ENCODE peak calls at places on chromosomes 11 and 22, in nine cellular contexts. Q, X, E, J, P, A, K, W and Y are unnamed samples.

GRCh38 chr11:111601636-111601978 is 642 bp upstream of the SIK2 start:
- DNase-seq in A (no peak), J (no peak), K (no peak), W (no peak), X (no peak), Q (no peak), P (no peak), E (no peak), Y (no peak)

GRCh38 chr22:19354201-19354600 is 62.7 kb upstream of the CLTCL1 start:
- DNase-seq in X (no peak), E (no peak), P (no peak), Q (no peak), J (no peak), W (no peak), A (no peak), K (no peak), Y (no peak)

GRCh38 chr11:46119352-46120216 is 1.7 kb downstream of the PHF21A start:
- DNase-seq in X (peak; percentile 74), J (peak; percentile 68), W (no peak), A (no peak), K (peak; percentile 74), Q (peak; percentile 29), P (peak; percentile 71), E (peak; percentile 22), Y (peak; percentile 67)

GRCh38 chr11:61138940-61139339 is 22.3 kb downstream of the VPS37C start:
- DNase-seq in K (peak; percentile 76), X (peak; percentile 36), J (no peak), W (no peak), E (no peak), Q (no peak), P (no peak), A (no peak), Y (peak; percentile 33)

GRCh38 chr22:28988455-28988854 is 73.2 kb downstream of the C22orf31 start:
- DNase-seq in E (no peak), A (no peak), P (no peak), K (no peak), W (no peak), X (no peak), Q (no peak), J (no peak), Y (no peak)

GRCh38 chr11:102830328-102830727 is 13.1 kb downstream of the MMP3 start:
- DNase-seq in X (no peak), E (no peak), A (no peak), P (no peak), J (no peak), Q (no peak), W (no peak), K (peak; percentile 29), Y (no peak)

GRCh38 chr11:75323609-75324008 is 27.9 kb downstream of the ARRB1 start:
- DNase-seq in X (no peak), Q (no peak), W (no peak), A (no peak), J (no peak), E (no peak), K (no peak), P (no peak), Y (no peak)

GRCh38 chr22:42321908-42322561 is 51.6 kb upstream of the TCF20 start:
- DNase-seq in J (no peak), A (no peak), W (no peak), E (no peak), Q (no peak), P (peak; percentile 76), X (peak; percentile 86), K (no peak), Y (no peak)

GRCh38 chr11:76131585-76131984 is 74.7 kb downstream of the WNT11 start:
- DNase-seq in A (no peak), J (no peak), K (no peak), Q (no peak), E (no peak), X (peak; percentile 59), P (no peak), W (no peak), Y (peak; percentile 41)

GRCh38 chr22:40413873-40414272 is 43.5 kb downstream of the SGSM3 start:
- DNase-seq in E (no peak), P (no peak), J (no peak), K (no peak), A (no peak), W (no peak), Q (no peak), X (no peak), Y (no peak)

GRCh38 chr22:44272330-44272729 is 40.4 kb downstream of the SHISAL1 start:
- DNase-seq in Q (no peak), J (peak; percentile 3), K (no peak), E (no peak), W (no peak), A (no peak), P (no peak), X (no peak), Y (no peak)

GRCh38 chr11:116427903-116428637 is 344.7 kb downstream of the BUD13 start:
- DNase-seq in J (no peak), P (peak; percentile 32), Q (peak; percentile 39), W (no peak), E (peak; percentile 15), X (peak; percentile 64), A (no peak), K (no peak), Y (no peak)

GRCh38 chr11:133819916-133820315 is 25.4 kb downstream of the SPATA19 start:
- DNase-seq in A (no peak), W (no peak), Q (no peak), E (no peak), J (no peak), K (no peak), X (no peak), P (no peak), Y (no peak)

GRCh38 chr11:35288817-35289541 is 130.4 kb downstream of the SLC1A2 start:
- DNase-seq in A (no peak), W (no peak), P (no peak), X (no peak), K (peak; percentile 80), E (peak; percentile 45), Q (no peak), J (no peak), Y (no peak)

GRCh38 chr11:70220136-70220535 is 17.0 kb downstream of the FADD start:
- DNase-seq in J (no peak), X (no peak), E (no peak), W (no peak), A (no peak), Q (no peak), P (no peak), K (no peak), Y (no peak)

GRCh38 chr11:65829459-65829858 is 4.3 kb upstream of the SNX32 start:
- DNase-seq in A (no peak), X (no peak), W (no peak), J (no peak), E (no peak), P (no peak), K (no peak), Q (no peak), Y (no peak)

GRCh38 chr11:65833297-65834030 is at the start of gene SNX32:
- DNase-seq in J (peak; percentile 97), Q (peak; percentile 93), E (peak; percentile 82), K (peak; percentile 90), W (no peak), P (peak; percentile 97), A (no peak), X (peak; percentile 96), Y (peak; percentile 97)

GRCh38 chr11:65822760-65823528 is 10.8 kb upstream of the SNX32 start:
- DNase-seq in Q (no peak), A (no peak), J (no peak), K (no peak), W (no peak), X (no peak), E (no peak), P (no peak), Y (no peak)

GRCh38 chr11:65826972-65827773 is 6.6 kb upstream of the SNX32 start:
- DNase-seq in Q (no peak), J (no peak), A (no peak), E (no peak), X (no peak), P (no peak), K (no peak), W (no peak), Y (no peak)

DNA sequence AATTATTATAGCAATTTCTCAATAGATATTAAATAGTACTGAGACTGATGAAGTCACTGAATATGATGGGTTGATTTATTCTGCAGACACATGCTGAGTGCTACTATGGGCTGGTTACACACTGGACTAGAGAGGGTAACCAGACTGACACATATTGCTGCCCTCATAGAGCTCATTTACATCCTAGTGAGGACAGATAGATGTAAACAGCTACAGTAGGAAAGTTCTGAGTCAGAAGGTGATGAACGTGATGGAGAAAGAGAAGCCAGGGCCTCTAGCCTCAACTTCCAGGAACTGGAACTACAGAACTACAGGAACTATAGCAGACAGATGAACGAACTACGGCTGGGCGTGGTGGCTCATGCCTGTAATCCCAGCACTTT is 6.0 kb upstream of the SNX32 start:
- DNase-seq in W (no peak), X (no peak), P (no peak), A (no peak), K (peak; percentile 44), E (no peak), J (no peak), Q (no peak), Y (no peak)
- TF ChIP-seq CTCF in W (no peak), X (no peak), P (no peak), A (no peak), K (no peak), E (no peak), J (no peak), Q (no peak), Y (no peak)

GRCh38 chr11:78575478-78575877 is 814 bp upstream of the NARS2 start:
- DNase-seq in K (no peak), X (no peak), J (no peak), W (no peak), A (no peak), E (no peak), P (no peak), Q (no peak), Y (no peak)
- H3K27ac ChIP-seq in K (no peak overlapping the region), X (peak overlapping the region; percentile 86), J (peak overlapping the region; percentile 76), W (peak overlapping the region; percentile 90), A (no peak overlapping the region), E (no peak overlapping the region), P (no peak overlapping the region), Q (peak overlapping the region; percentile 92), Y (no peak overlapping the region)

GRCh38 chr11:10076458-10077141 is 217.4 kb downstream of the SBF2 start:
- DNase-seq in W (no peak), A (peak; percentile 19), X (peak; percentile 52), Q (no peak), P (peak; percentile 61), E (peak; percentile 59), J (no peak), K (peak; percentile 63), Y (peak; percentile 70)
- H3K4me3 ChIP-seq in W (no peak overlapping the region), A (no peak overlapping the region), X (no peak overlapping the region), Q (no peak overlapping the region), P (no peak overlapping the region), E (no peak overlapping the region), J (no peak overlapping the region), K (no peak overlapping the region), Y (no peak overlapping the region)

DNA sequence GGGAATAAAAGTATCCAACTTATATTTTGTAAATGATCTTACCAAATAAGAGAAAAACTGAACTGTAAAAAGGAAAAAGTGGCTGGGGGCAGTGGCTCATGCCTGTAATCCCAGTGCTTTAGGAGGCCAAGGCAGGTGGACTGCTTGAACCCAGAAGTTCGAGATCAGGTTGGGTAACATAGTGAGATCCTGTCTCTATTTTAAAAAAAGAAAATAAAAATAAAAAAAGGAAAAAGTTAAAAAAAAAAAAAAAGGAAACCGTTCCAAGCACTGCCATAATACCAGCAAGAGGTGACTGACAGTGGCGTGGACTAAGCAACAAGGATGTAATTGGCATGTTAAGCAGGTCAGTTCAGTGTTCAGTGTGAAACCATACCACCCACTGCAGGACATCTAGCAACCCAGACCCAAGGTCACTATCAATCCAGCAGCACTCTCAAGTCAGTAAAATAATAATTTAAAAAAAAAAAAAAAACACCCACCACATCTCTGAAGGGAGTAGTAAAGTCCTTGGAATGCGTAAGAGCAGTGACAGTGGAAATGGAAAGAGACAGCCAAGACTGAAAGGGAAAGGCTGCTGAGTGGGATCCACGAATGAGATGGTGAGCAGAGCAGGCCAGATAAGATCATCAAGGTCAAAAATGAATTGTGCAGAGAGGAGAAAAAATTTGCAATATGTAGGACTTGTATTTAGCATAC is 43.6 kb downstream of the MAPK1 start:
- DNase-seq in Q (no peak), P (no peak), K (peak; percentile 63), E (no peak), A (no peak), J (no peak), X (no peak), W (no peak), Y (no peak)
- TF ChIP-seq CTCF in Q (no peak), P (no peak), K (no peak), E (no peak), A (no peak), J (no peak), X (no peak), W (no peak), Y (no peak)